ENCODE peak calls at places on chromosomes 11 and 22, in five cellular contexts. C, K, P, Z and D are unnamed samples.

GRCh38 chr22:36162127-36163034 is 1.8 kb upstream of the APOL3 start:
- DNase-seq in P (no peak), C (peak), K (no peak), Z (peak), D (peak)

GRCh38 chr22:42270178-42270511 is 308 bp downstream of the TCF20 start:
- DNase-seq in C (no peak), P (no peak), K (no peak), Z (no peak), D (no peak)

GRCh38 chr22:31120230-31120629 is 2.5 kb upstream of the INPP5J start:
- DNase-seq in Z (no peak), K (no peak), C (no peak), P (no peak), D (no peak)

GRCh38 chr11:3148255-3148989 is 16.7 kb downstream of the OSBPL5 start:
- DNase-seq in Z (no peak), K (no peak), P (no peak), C (no peak), D (no peak)

GRCh38 chr11:123457187-123457770 is 27.2 kb downstream of the GRAMD1B start:
- DNase-seq in K (no peak), P (no peak), Z (no peak), C (no peak), D (peak)

GRCh38 chr11:24609778-24610177 is 112.9 kb downstream of the LUZP2 start:
- DNase-seq in P (no peak), K (no peak), C (no peak), Z (no peak), D (no peak)

GRCh38 chr11:2377511-2378443 is 667 bp downstream of the CD81 start:
- DNase-seq in C (no peak), P (peak), Z (peak), K (peak), D (peak)

GRCh38 chr11:27860811-27861210 is 160.6 kb upstream of the BDNF start:
- DNase-seq in P (no peak), Z (no peak), K (no peak), C (no peak), D (no peak)

GRCh38 chr11:63763506-63764200 is 4.9 kb downstream of the ZFTA start:
- DNase-seq in Z (no peak), C (no peak), K (peak), P (peak), D (no peak)

GRCh38 chr11:73001615-73002014 is 140.5 kb downstream of the FCHSD2 start:
- DNase-seq in C (no peak), K (no peak), P (peak), Z (no peak), D (no peak)

GRCh38 chr22:21015051-21016006 is at the start of gene P2RX6:
- DNase-seq in K (peak), C (no peak), Z (no peak), P (peak), D (no peak)

GRCh38 chr22:47205081-47205491 is 442.6 kb downstream of the TBC1D22A start:
- DNase-seq in K (no peak), Z (no peak), P (no peak), C (no peak), D (no peak)

GRCh38 chr22:45318558-45319318 is 9.0 kb downstream of the FAM118A start:
- DNase-seq in Z (no peak), C (no peak), P (peak), K (no peak), D (peak)

GRCh38 chr22:46758098-46758497 is 4.4 kb upstream of the TBC1D22A start:
- DNase-seq in Z (no peak), K (no peak), C (no peak), P (no peak), D (no peak)

GRCh38 chr11:112795142-112795815 is 165.9 kb upstream of the NCAM1 start:
- DNase-seq in C (peak), P (peak), Z (peak), K (peak), D (peak)

GRCh38 chr11:112795896-112796686 is 165.1 kb upstream of the NCAM1 start:
- DNase-seq in K (peak), Z (no peak), P (no peak), C (no peak), D (no peak)

GRCh38 chr11:112794321-112794720 is 166.9 kb upstream of the NCAM1 start:
- DNase-seq in K (peak), C (no peak), P (peak), Z (no peak), D (no peak)

GRCh38 chr11:112797072-112797471 is 164.1 kb upstream of the NCAM1 start:
- DNase-seq in K (no peak), C (no peak), P (no peak), Z (no peak), D (no peak)

DNA sequence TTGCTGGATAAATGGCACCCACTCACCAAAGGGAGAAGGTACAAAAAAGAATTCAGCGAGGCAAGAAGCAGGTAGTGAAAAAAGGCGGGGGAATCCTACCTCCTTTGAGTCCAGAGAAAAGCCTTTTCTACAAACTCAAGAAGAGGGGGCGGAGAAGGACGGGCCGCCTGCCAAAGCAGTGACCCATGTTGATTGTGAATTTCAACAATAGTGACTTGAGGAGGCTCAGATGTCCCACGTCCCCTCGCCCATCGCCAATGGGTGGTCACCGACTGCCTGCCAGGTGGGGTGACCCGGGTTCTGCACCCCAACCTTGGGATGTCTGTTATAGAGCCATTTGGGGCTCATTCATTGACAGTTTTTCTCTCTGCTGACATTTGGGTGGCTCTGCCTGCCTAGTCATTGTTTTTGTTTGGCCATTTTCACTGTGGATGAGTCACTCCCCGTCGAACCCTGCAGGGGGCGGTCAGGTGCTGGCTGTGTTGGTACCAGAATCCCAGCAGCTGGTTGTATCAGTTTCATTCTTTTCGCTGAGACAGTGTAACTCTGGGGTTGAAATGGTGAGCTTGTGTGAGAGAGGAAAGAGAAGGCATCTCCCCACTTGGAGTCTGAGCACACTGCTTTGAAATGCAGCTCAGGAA is 163.4 kb upstream of the NCAM1 start:
- DNase-seq in Z (no peak), P (peak), K (no peak), C (peak), D (peak)
- TF ChIP-seq CTCF in Z (no peak), P (peak), K (peak), C (peak), D (peak)

DNA sequence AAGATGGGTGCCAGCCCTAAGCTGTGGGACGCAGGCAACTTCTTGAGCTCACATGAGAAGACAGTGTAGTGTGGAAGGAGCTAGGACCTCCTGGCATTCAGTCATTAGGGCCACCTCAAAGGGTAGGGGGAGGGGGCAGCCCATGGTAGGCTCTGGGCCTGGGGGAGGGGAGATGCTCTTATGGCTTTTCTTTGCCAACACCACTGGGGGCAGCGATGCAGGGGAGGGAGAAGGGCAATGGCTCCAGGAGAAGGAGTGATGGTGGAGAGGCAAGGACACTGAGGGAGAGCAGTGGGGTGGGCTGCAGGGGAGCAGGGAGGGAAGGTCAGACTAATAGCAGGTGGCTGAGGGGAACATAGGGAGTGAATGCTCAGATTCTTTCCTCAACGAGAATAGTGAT is 63.3 kb upstream of the SUSD2 start:
- DNase-seq in Z (no peak), P (no peak), C (no peak), K (no peak), D (peak)
- TF ChIP-seq CTCF in Z (no peak), P (peak), C (no peak), K (no peak), D (no peak)

GRCh38 chr11:91374794-91375193 is 849.8 kb upstream of the FAT3 start:
- DNase-seq in K (no peak), P (no peak), Z (no peak), C (no peak), D (no peak)

DNA sequence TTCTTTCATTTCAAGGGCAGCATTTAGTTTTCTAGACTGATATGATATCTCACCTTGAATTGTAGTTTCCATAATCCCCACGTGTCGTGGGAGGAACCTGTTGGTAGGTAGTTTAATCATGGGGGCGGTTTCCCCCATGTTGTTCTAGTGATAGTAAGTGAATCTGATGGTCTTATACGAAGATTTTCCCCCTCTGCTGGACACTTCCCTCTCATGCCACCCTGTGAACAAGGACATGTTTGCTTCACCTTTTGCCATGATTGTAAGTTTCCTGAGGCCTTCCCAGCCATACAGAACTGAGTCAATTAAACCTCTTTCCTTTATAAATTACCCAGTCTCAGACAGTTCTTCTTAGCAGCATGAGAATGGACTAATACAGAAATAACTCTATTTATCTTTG is 851.1 kb upstream of the FAT3 start:
- DNase-seq in P (no peak), K (no peak), C (no peak), Z (no peak), D (no peak)
- TF ChIP-seq CTCF in P (no peak), K (no peak), C (no peak), Z (no peak), D (no peak)

GRCh38 chr22:17205432-17205831 is 13.8 kb downstream of the ADA2 start:
- DNase-seq in Z (no peak), P (no peak), K (no peak), C (no peak), D (no peak)

GRCh38 chr22:17199131-17199731 is 20.0 kb downstream of the ADA2 start:
- DNase-seq in C (no peak), P (peak), Z (no peak), K (peak), D (no peak)

GRCh38 chr22:17198188-17199130 is 20.8 kb downstream of the ADA2 start:
- DNase-seq in Z (no peak), P (peak), K (peak), C (no peak), D (no peak)

GRCh38 chr22:17201285-17201945 is 17.8 kb downstream of the ADA2 start:
- DNase-seq in C (no peak), K (no peak), Z (no peak), P (peak), D (no peak)
- TF ChIP-seq CTCF in C (no peak), K (peak), Z (no peak), P (peak), D (no peak)